ENCODE peak calls at places on chromosomes 2 and 18, in nine cellular contexts. One of them, this sample, is unnamed.

GRCh38 chr18:58364867-58365533 is 263.9 kb downstream of the ALPK2 start:
- DNase-seq in SJSA1: peak
- DNase-seq in astrocyte: peak
- DNase-seq in naive thymus-derived CD4-positive, alpha-beta T cell: no peak
- DNase-seq in cardiac fibroblast: no peak
- DNase-seq in Panc1: no peak
- DNase-seq in neuronal stem cell: no peak
- DNase-seq in OCI-LY7: no peak
- DNase-seq in CD8-positive, alpha-beta T cell: no peak
- DNase-seq in this sample: no peak

GRCh38 chr2:11773747-11774536 is 27.5 kb downstream of the LPIN1 start:
- DNase-seq in SJSA1: no peak
- DNase-seq in astrocyte: no peak
- DNase-seq in naive thymus-derived CD4-positive, alpha-beta T cell: no peak
- DNase-seq in cardiac fibroblast: no peak
- DNase-seq in Panc1: no peak
- DNase-seq in neuronal stem cell: no peak
- DNase-seq in OCI-LY7: no peak
- DNase-seq in CD8-positive, alpha-beta T cell: no peak
- DNase-seq in this sample: no peak

GRCh38 chr2:86336350-86337234 is 834 bp downstream of the REEP1 start:
- DNase-seq in SJSA1: no peak
- DNase-seq in astrocyte: no peak
- DNase-seq in naive thymus-derived CD4-positive, alpha-beta T cell: no peak
- DNase-seq in cardiac fibroblast: no peak
- DNase-seq in Panc1: no peak
- DNase-seq in neuronal stem cell: peak
- DNase-seq in OCI-LY7: no peak
- DNase-seq in CD8-positive, alpha-beta T cell: no peak
- DNase-seq in this sample: peak

GRCh38 chr2:216956820-216957493 is 97.1 kb upstream of the TNP1 start:
- DNase-seq in SJSA1: no peak
- DNase-seq in astrocyte: peak
- DNase-seq in naive thymus-derived CD4-positive, alpha-beta T cell: no peak
- DNase-seq in cardiac fibroblast: no peak
- DNase-seq in Panc1: no peak
- DNase-seq in neuronal stem cell: no peak
- DNase-seq in OCI-LY7: no peak
- DNase-seq in CD8-positive, alpha-beta T cell: no peak
- DNase-seq in this sample: no peak

GRCh38 chr2:176096243-176096985 is 3.2 kb upstream of the HOXD12 start:
- DNase-seq in SJSA1: no peak
- DNase-seq in astrocyte: no peak
- DNase-seq in naive thymus-derived CD4-positive, alpha-beta T cell: no peak
- DNase-seq in cardiac fibroblast: no peak
- DNase-seq in Panc1: no peak
- DNase-seq in neuronal stem cell: no peak
- DNase-seq in OCI-LY7: peak
- DNase-seq in CD8-positive, alpha-beta T cell: no peak
- DNase-seq in this sample: no peak

GRCh38 chr2:1478311-1479305 is 65.3 kb downstream of the TPO start:
- DNase-seq in SJSA1: no peak
- DNase-seq in astrocyte: no peak
- DNase-seq in naive thymus-derived CD4-positive, alpha-beta T cell: no peak
- DNase-seq in cardiac fibroblast: no peak
- DNase-seq in Panc1: no peak
- DNase-seq in neuronal stem cell: no peak
- DNase-seq in OCI-LY7: no peak
- DNase-seq in CD8-positive, alpha-beta T cell: no peak
- DNase-seq in this sample: no peak

GRCh38 chr2:134011936-134012586 is 241.8 kb upstream of the MGAT5 start:
- DNase-seq in SJSA1: no peak
- DNase-seq in astrocyte: peak
- DNase-seq in naive thymus-derived CD4-positive, alpha-beta T cell: no peak
- DNase-seq in cardiac fibroblast: no peak
- DNase-seq in Panc1: no peak
- DNase-seq in neuronal stem cell: no peak
- DNase-seq in OCI-LY7: no peak
- DNase-seq in CD8-positive, alpha-beta T cell: no peak
- DNase-seq in this sample: no peak

GRCh38 chr2:857081-857480 is 93.6 kb upstream of the SNTG2 start:
- DNase-seq in SJSA1: no peak
- DNase-seq in astrocyte: no peak
- DNase-seq in naive thymus-derived CD4-positive, alpha-beta T cell: no peak
- DNase-seq in cardiac fibroblast: no peak
- DNase-seq in Panc1: no peak
- DNase-seq in neuronal stem cell: no peak
- DNase-seq in OCI-LY7: no peak
- DNase-seq in CD8-positive, alpha-beta T cell: no peak
- DNase-seq in this sample: no peak

GRCh38 chr2:171652411-171652775 is 34.9 kb upstream of the DYNC1I2 start:
- DNase-seq in SJSA1: no peak
- DNase-seq in astrocyte: no peak
- DNase-seq in naive thymus-derived CD4-positive, alpha-beta T cell: no peak
- DNase-seq in cardiac fibroblast: peak
- DNase-seq in Panc1: no peak
- DNase-seq in neuronal stem cell: no peak
- DNase-seq in OCI-LY7: no peak
- DNase-seq in CD8-positive, alpha-beta T cell: no peak
- DNase-seq in this sample: no peak

GRCh38 chr2:20425371-20425881 is 21.4 kb upstream of the RHOB start:
- DNase-seq in SJSA1: no peak
- DNase-seq in astrocyte: peak
- DNase-seq in naive thymus-derived CD4-positive, alpha-beta T cell: no peak
- DNase-seq in cardiac fibroblast: no peak
- DNase-seq in Panc1: no peak
- DNase-seq in neuronal stem cell: no peak
- DNase-seq in OCI-LY7: peak
- DNase-seq in CD8-positive, alpha-beta T cell: no peak
- DNase-seq in this sample: no peak

GRCh38 chr18:5894613-5895299 is 566 bp downstream of the TMEM200C start:
- DNase-seq in SJSA1: no peak
- DNase-seq in astrocyte: peak
- DNase-seq in naive thymus-derived CD4-positive, alpha-beta T cell: no peak
- DNase-seq in cardiac fibroblast: no peak
- DNase-seq in Panc1: no peak
- DNase-seq in neuronal stem cell: peak
- DNase-seq in OCI-LY7: no peak
- DNase-seq in CD8-positive, alpha-beta T cell: no peak
- DNase-seq in this sample: no peak

GRCh38 chr18:76727589-76727988 is 94.8 kb upstream of the ZNF236 start:
- DNase-seq in SJSA1: no peak
- DNase-seq in astrocyte: no peak
- DNase-seq in naive thymus-derived CD4-positive, alpha-beta T cell: no peak
- DNase-seq in cardiac fibroblast: no peak
- DNase-seq in Panc1: no peak
- DNase-seq in neuronal stem cell: no peak
- DNase-seq in OCI-LY7: no peak
- DNase-seq in CD8-positive, alpha-beta T cell: no peak
- DNase-seq in this sample: no peak

GRCh38 chr2:78245394-78246140 is 723.4 kb upstream of the LRRTM4 start:
- DNase-seq in SJSA1: no peak
- DNase-seq in astrocyte: no peak
- DNase-seq in naive thymus-derived CD4-positive, alpha-beta T cell: no peak
- DNase-seq in cardiac fibroblast: no peak
- DNase-seq in Panc1: no peak
- DNase-seq in neuronal stem cell: peak
- DNase-seq in OCI-LY7: no peak
- DNase-seq in CD8-positive, alpha-beta T cell: no peak
- DNase-seq in this sample: no peak

GRCh38 chr2:8684885-8685696 is 3.2 kb downstream of the ID2 start:
- DNase-seq in SJSA1: peak
- DNase-seq in astrocyte: peak
- DNase-seq in naive thymus-derived CD4-positive, alpha-beta T cell: peak
- DNase-seq in cardiac fibroblast: peak
- DNase-seq in Panc1: no peak
- DNase-seq in neuronal stem cell: peak
- DNase-seq in OCI-LY7: peak
- DNase-seq in CD8-positive, alpha-beta T cell: peak
- DNase-seq in this sample: no peak

GRCh38 chr2:138615257-138615656 is 113.7 kb downstream of the SPOPL start:
- DNase-seq in SJSA1: no peak
- DNase-seq in astrocyte: peak
- DNase-seq in naive thymus-derived CD4-positive, alpha-beta T cell: no peak
- DNase-seq in cardiac fibroblast: no peak
- DNase-seq in Panc1: no peak
- DNase-seq in neuronal stem cell: no peak
- DNase-seq in OCI-LY7: no peak
- DNase-seq in CD8-positive, alpha-beta T cell: no peak
- DNase-seq in this sample: peak

GRCh38 chr2:135948642-135949355 is 36.6 kb downstream of the DARS1 start:
- DNase-seq in SJSA1: no peak
- DNase-seq in astrocyte: peak
- DNase-seq in naive thymus-derived CD4-positive, alpha-beta T cell: no peak
- DNase-seq in cardiac fibroblast: peak
- DNase-seq in Panc1: peak
- DNase-seq in neuronal stem cell: no peak
- DNase-seq in OCI-LY7: no peak
- DNase-seq in CD8-positive, alpha-beta T cell: peak
- DNase-seq in this sample: peak

GRCh38 chr2:10073706-10074105 is 6.5 kb downstream of the CYS1 start:
- DNase-seq in SJSA1: no peak
- DNase-seq in astrocyte: no peak
- DNase-seq in naive thymus-derived CD4-positive, alpha-beta T cell: no peak
- DNase-seq in cardiac fibroblast: no peak
- DNase-seq in Panc1: no peak
- DNase-seq in neuronal stem cell: no peak
- DNase-seq in OCI-LY7: no peak
- DNase-seq in CD8-positive, alpha-beta T cell: no peak
- DNase-seq in this sample: no peak

DNA sequence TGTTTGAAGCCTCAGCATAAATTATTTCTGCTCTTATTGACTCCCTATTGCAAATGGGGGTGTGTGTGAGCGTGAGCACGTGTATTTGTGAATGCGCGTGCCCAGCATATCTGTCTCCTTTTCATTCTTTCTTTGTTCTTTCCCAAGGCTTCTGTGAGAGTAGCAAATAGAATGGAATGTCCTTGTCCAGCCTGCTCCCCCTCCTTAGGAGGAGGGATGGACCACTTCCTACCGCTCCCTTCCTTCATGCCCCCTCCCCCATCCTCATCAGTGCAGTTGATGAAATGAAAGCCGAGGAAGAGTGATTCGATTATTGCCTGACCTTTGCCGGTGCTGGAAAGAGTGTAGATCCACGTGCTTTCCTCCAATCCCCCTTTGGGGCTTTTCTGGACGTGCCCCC is 102.0 kb downstream of the CPO start:
- DNase-seq in SJSA1: peak
- DNase-seq in astrocyte: peak
- DNase-seq in naive thymus-derived CD4-positive, alpha-beta T cell: no peak
- DNase-seq in cardiac fibroblast: no peak
- DNase-seq in Panc1: no peak
- DNase-seq in neuronal stem cell: peak
- DNase-seq in OCI-LY7: no peak
- DNase-seq in CD8-positive, alpha-beta T cell: no peak
- DNase-seq in this sample: no peak
- H3K4me3 ChIP-seq in SJSA1: no peak
- H3K4me3 ChIP-seq in astrocyte: peak
- H3K4me3 ChIP-seq in naive thymus-derived CD4-positive, alpha-beta T cell: no peak
- H3K4me3 ChIP-seq in cardiac fibroblast: no peak
- H3K4me3 ChIP-seq in Panc1: no peak
- H3K4me3 ChIP-seq in neuronal stem cell: no peak
- H3K4me3 ChIP-seq in OCI-LY7: no peak
- H3K4me3 ChIP-seq in CD8-positive, alpha-beta T cell: no peak
- H3K4me3 ChIP-seq in this sample: no peak

DNA sequence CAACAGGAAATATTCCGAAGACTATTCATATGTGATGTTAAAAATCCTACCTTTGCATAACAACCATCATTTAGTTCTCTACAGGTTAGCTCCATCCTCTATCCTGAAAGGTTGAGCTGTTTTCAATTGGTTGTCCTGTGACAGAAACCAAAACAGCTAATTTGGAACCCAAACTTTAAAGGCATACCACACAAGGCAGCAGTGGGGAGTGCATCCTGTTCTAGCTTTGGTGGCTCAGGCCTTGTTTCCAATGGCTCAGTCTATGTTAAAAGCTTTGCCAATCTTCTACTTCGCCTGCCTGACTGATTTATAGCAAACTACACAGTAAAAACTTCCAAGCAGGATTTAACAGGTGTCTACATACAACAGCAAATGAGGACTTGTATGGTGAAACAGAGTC is 3.2 kb downstream of the CD226 start:
- DNase-seq in SJSA1: no peak
- DNase-seq in astrocyte: no peak
- DNase-seq in naive thymus-derived CD4-positive, alpha-beta T cell: no peak
- DNase-seq in cardiac fibroblast: no peak
- DNase-seq in Panc1: no peak
- DNase-seq in neuronal stem cell: no peak
- DNase-seq in OCI-LY7: no peak
- DNase-seq in CD8-positive, alpha-beta T cell: no peak
- DNase-seq in this sample: no peak
- H3K4me3 ChIP-seq in SJSA1: no peak
- H3K4me3 ChIP-seq in astrocyte: no peak
- H3K4me3 ChIP-seq in naive thymus-derived CD4-positive, alpha-beta T cell: peak
- H3K4me3 ChIP-seq in cardiac fibroblast: no peak
- H3K4me3 ChIP-seq in Panc1: no peak
- H3K4me3 ChIP-seq in neuronal stem cell: no peak
- H3K4me3 ChIP-seq in OCI-LY7: no peak
- H3K4me3 ChIP-seq in CD8-positive, alpha-beta T cell: peak
- H3K4me3 ChIP-seq in this sample: no peak

GRCh38 chr18:22176622-22177495 is 7.5 kb downstream of the GATA6 start:
- DNase-seq in SJSA1: no peak
- DNase-seq in astrocyte: no peak
- DNase-seq in naive thymus-derived CD4-positive, alpha-beta T cell: no peak
- DNase-seq in cardiac fibroblast: peak
- DNase-seq in Panc1: no peak
- DNase-seq in neuronal stem cell: no peak
- DNase-seq in OCI-LY7: no peak
- DNase-seq in CD8-positive, alpha-beta T cell: no peak
- DNase-seq in this sample: no peak
- H3K4me3 ChIP-seq in SJSA1: no peak
- H3K4me3 ChIP-seq in astrocyte: peak
- H3K4me3 ChIP-seq in naive thymus-derived CD4-positive, alpha-beta T cell: no peak
- H3K4me3 ChIP-seq in cardiac fibroblast: peak
- H3K4me3 ChIP-seq in Panc1: peak
- H3K4me3 ChIP-seq in neuronal stem cell: no peak
- H3K4me3 ChIP-seq in OCI-LY7: no peak
- H3K4me3 ChIP-seq in CD8-positive, alpha-beta T cell: no peak
- H3K4me3 ChIP-seq in this sample: no peak

DNA sequence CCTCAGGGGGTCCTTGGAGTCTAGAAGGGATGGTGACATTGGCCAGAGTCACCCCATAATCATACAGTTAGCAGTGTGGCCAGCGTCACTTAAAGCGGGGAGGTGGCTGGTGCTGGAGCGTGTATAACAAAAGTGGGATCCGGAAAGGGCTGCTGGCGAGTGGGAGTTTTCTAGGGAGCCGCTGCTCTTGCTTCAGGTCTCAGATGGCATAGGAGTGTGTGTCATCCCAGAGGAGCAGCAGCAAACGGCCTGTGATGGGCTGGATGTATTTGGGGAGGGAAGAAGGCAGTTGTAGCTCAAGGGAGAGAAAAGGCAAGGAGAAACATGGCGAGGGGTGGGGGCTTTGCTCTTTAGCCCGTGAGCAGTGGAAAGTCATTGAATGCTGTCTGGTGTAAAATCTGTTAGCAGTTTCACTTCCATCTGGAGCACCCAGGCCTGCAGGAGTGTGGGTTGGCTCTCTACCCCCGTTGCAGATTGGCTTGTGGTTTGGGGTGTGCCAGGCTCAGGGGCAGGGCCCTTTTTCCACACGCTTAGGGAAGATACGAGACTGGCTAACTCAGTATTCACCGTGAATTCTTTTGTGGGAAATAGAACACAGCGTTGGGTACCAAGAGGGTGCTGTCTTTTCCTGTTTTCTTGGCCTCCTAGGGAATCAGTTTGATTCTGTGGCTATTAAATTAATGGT is 120.5 kb downstream of the AGAP1 start:
- DNase-seq in SJSA1: no peak
- DNase-seq in astrocyte: no peak
- DNase-seq in naive thymus-derived CD4-positive, alpha-beta T cell: no peak
- DNase-seq in cardiac fibroblast: peak
- DNase-seq in Panc1: no peak
- DNase-seq in neuronal stem cell: no peak
- DNase-seq in OCI-LY7: no peak
- DNase-seq in CD8-positive, alpha-beta T cell: no peak
- DNase-seq in this sample: no peak
- H3K4me3 ChIP-seq in SJSA1: no peak
- H3K4me3 ChIP-seq in astrocyte: no peak
- H3K4me3 ChIP-seq in naive thymus-derived CD4-positive, alpha-beta T cell: no peak
- H3K4me3 ChIP-seq in cardiac fibroblast: no peak
- H3K4me3 ChIP-seq in Panc1: no peak
- H3K4me3 ChIP-seq in neuronal stem cell: no peak
- H3K4me3 ChIP-seq in OCI-LY7: no peak
- H3K4me3 ChIP-seq in CD8-positive, alpha-beta T cell: no peak
- H3K4me3 ChIP-seq in this sample: no peak

This sample was measured in PC-9.